ENCODE peak calls at places on chromosomes 16 and 17, in ten cellular contexts. J is AG20443; A is NCI-H510A treated with DMSO at 0.1 percent for 48 hours; I is WERI-Rb-1; T is activated gamma-delta T cell treated with Interleukin-2 at 50 U/mL for 16 hours; U is activated naive CD4-positive, alpha-beta T cell treated with anti-CD3 and anti-CD28 coated beads, Interleukin-2, amount 10 ng/mL, durations not matched to agents 7 days and 5 days; B is CD8-positive, alpha-beta T cell; X is OCI-LY7; F is NAMALWA; K is NCI-H345. N is an unnamed sample.

GRCh38 chr16:11314309-11314894 is 30.9 kb upstream of the RMI2 start:
- DNase-seq in B (no peak), F (no peak), J (no peak), A (no peak), X (no peak), U (no peak), T (no peak), K (no peak), I (no peak), N (no peak)

GRCh38 chr16:3584412-3584811 is 7.2 kb upstream of the NLRC3 start:
- DNase-seq in F (no peak), U (no peak), K (no peak), I (no peak), A (no peak), T (no peak), J (no peak), X (no peak), B (no peak), N (no peak)

GRCh38 chr17:46780003-46780373 is 38.5 kb downstream of the WNT3 start:
- DNase-seq in X (no peak), K (no peak), B (no peak), U (no peak), J (no peak), I (no peak), F (no peak), T (no peak), A (no peak), N (no peak)

GRCh38 chr17:20073056-20073979 is 64.2 kb downstream of the SPECC1 start:
- DNase-seq in J (peak; percentile 62), U (peak; percentile 69), X (no peak), I (no peak), T (peak; percentile 44), B (peak; percentile 31), F (no peak), K (no peak), A (no peak), N (no peak)

GRCh38 chr16:29857133-29857760 is 5.8 kb downstream of the CDIPT start:
- DNase-seq in J (peak; percentile 67), X (no peak), F (no peak), U (no peak), I (no peak), K (no peak), B (no peak), T (no peak), A (no peak), N (no peak)

GRCh38 chr17:75271233-75271954 is 363 bp upstream of the MIF4GD start:
- DNase-seq in F (peak; percentile 86), B (peak; percentile 88), T (peak; percentile 87), A (peak; percentile 60), J (peak; percentile 96), U (peak; percentile 89), X (peak; percentile 97), I (peak; percentile 64), K (peak; percentile 90), N (no peak)

GRCh38 chr17:82687375-82687861 is 11.1 kb downstream of the RAB40B start:
- DNase-seq in T (no peak), K (no peak), A (no peak), I (no peak), X (no peak), B (no peak), U (no peak), F (no peak), J (no peak), N (no peak)

GRCh38 chr17:81723651-81724209 is 11.6 kb downstream of the SLC25A10 start:
- DNase-seq in U (no peak), X (no peak), B (no peak), F (no peak), T (no peak), I (no peak), A (no peak), J (no peak), K (no peak), N (no peak)

GRCh38 chr16:25707982-25708583 is 16.3 kb downstream of the HS3ST4 start:
- DNase-seq in K (no peak), X (peak; percentile 49), T (no peak), A (peak; percentile 13), I (peak; percentile 69), J (no peak), F (peak; percentile 49), B (no peak), U (peak; percentile 47), N (no peak)

GRCh38 chr17:62781356-62781755 is 26.8 kb downstream of the MARCHF10 start:
- DNase-seq in X (no peak), U (no peak), J (no peak), T (no peak), A (peak; percentile 64), B (no peak), F (no peak), I (no peak), K (no peak), N (no peak)

GRCh38 chr17:45230787-45231480 is 9.2 kb downstream of the FMNL1 start:
- DNase-seq in I (peak; percentile 82), J (peak; percentile 73), T (no peak), F (no peak), K (no peak), B (no peak), X (no peak), U (peak; percentile 22), A (no peak), N (no peak)

GRCh38 chr17:30565073-30565935 is 88.1 kb downstream of the GOSR1 start:
- DNase-seq in I (no peak), X (no peak), F (no peak), A (no peak), U (no peak), B (no peak), J (no peak), K (no peak), T (no peak), N (peak; percentile 22)

GRCh38 chr17:78940241-78940640 is 15.1 kb upstream of the TIMP2 start:
- DNase-seq in K (no peak), I (no peak), F (no peak), A (no peak), U (no peak), T (no peak), X (no peak), J (no peak), B (no peak), N (no peak)

GRCh38 chr17:27608330-27609230 is 22.4 kb upstream of the LGALS9 start:
- DNase-seq in A (no peak), T (no peak), U (no peak), B (no peak), F (no peak), I (no peak), X (no peak), J (no peak), K (no peak), N (no peak)

GRCh38 chr17:66415366-66416206 is 113.2 kb downstream of the PRKCA start:
- DNase-seq in A (no peak), J (no peak), I (no peak), T (no peak), K (no peak), F (no peak), U (no peak), B (no peak), X (no peak), N (no peak)

GRCh38 chr17:48841395-48841831 is 10.6 kb downstream of the CALCOCO2 start:
- DNase-seq in J (peak; percentile 49), F (peak; percentile 65), K (no peak), U (peak; percentile 63), T (no peak), A (no peak), B (peak; percentile 16), I (no peak), X (peak; percentile 26), N (no peak)

GRCh38 chr17:72984145-72984924 is 108.2 kb downstream of the SLC39A11 start:
- DNase-seq in J (peak; percentile 47), X (no peak), B (no peak), A (no peak), U (no peak), I (no peak), T (no peak), F (no peak), K (no peak), N (peak; percentile 53)

GRCh38 chr17:30246460-30246859 is 11.0 kb upstream of the SLC6A4 start:
- DNase-seq in B (no peak), I (no peak), U (no peak), J (no peak), K (no peak), A (no peak), T (no peak), X (no peak), F (no peak), N (no peak)

GRCh38 chr17:36845916-36846315 is 91.4 kb upstream of the LHX1 start:
- DNase-seq in T (no peak), A (no peak), U (no peak), J (no peak), I (no peak), F (no peak), X (no peak), K (no peak), B (no peak), N (no peak)

GRCh38 chr17:74119049-74119580 is 84.4 kb upstream of the RPL38 start:
- DNase-seq in B (no peak), X (no peak), I (no peak), J (no peak), F (no peak), T (no peak), A (no peak), U (no peak), K (no peak), N (no peak)

GRCh38 chr16:13779676-13780075 is 140.3 kb upstream of the ERCC4 start:
- DNase-seq in T (no peak), F (no peak), B (no peak), J (no peak), A (no peak), U (no peak), X (no peak), I (peak; percentile 90), K (no peak), N (no peak)

GRCh38 chr17:33523577-33523981 is 230.5 kb upstream of the ASIC2 start:
- DNase-seq in A (no peak), X (no peak), B (no peak), K (no peak), F (no peak), I (no peak), T (no peak), U (no peak), J (peak; percentile 30), N (peak; percentile 52)

N was measured in foreskin keratinocyte.